ENCODE peak calls at places on chromosomes 1 and 21, in nine cellular contexts. N is adrenal gland; E is NCI-H1048; M is CD4-positive, alpha-beta memory T cell; L is heart right ventricle; O is skeletal muscle cell; K is stimulated activated CD4-positive, alpha-beta T cell treated with anti-CD3 and anti-CD28 coated beads, Interleukin-12 subunit alpha, Interleukin-12 subunit beta, amount 100 ng/mL, for 4 hours; G is MM.1S; X is AG20443. H is an unnamed sample.

GRCh38 chr1:177310326-177310725 is 139.6 kb downstream of the BRINP2 start:
- DNase-seq in N (no peak), E (no peak), M (no peak), L (no peak), O (peak; percentile 66), K (no peak), G (no peak), X (no peak), H (no peak)

GRCh38 chr21:41187537-41188025 is 19.6 kb downstream of the BACE2 start:
- DNase-seq in N (no peak), E (no peak), M (no peak), L (no peak), O (no peak), K (no peak), G (no peak), X (no peak), H (no peak)

GRCh38 chr1:224082146-224082545 is 31.8 kb upstream of the FBXO28 start:
- DNase-seq in N (no peak), E (no peak), M (no peak), L (no peak), O (peak; percentile 29), K (no peak), G (no peak), X (no peak), H (no peak)

GRCh38 chr1:94095112-94095637 is 25.8 kb downstream of the ABCA4 start:
- DNase-seq in N (peak; percentile 39), E (no peak), M (no peak), L (peak; percentile 87), O (peak; percentile 91), K (no peak), G (no peak), X (peak; percentile 88), H (peak; percentile 91)

GRCh38 chr1:175314300-175314699 is 121.7 kb upstream of the KIAA0040 start:
- DNase-seq in N (peak; percentile 13), E (no peak), M (no peak), L (no peak), O (no peak), K (no peak), G (no peak), X (no peak), H (no peak)

GRCh38 chr1:235648954-235649721 is 446 bp downstream of the GNG4 start:
- DNase-seq in N (peak; percentile 67), E (peak; percentile 45), M (peak; percentile 67), L (peak; percentile 46), O (no peak), K (peak; percentile 48), G (peak; percentile 19), X (peak; percentile 87), H (peak; percentile 48)

GRCh38 chr1:246805135-246805716 is 81.0 kb downstream of the SCCPDH start:
- DNase-seq in N (no peak), E (no peak), M (no peak), L (no peak), O (no peak), K (no peak), G (no peak), X (no peak), H (no peak)

GRCh38 chr1:98824724-98825123 is 163.2 kb downstream of the SNX7 start:
- DNase-seq in N (no peak), E (no peak), M (no peak), L (no peak), O (no peak), K (no peak), G (no peak), X (no peak), H (no peak)

GRCh38 chr1:4203501-4203900 is 303.4 kb upstream of the C1orf174 start:
- DNase-seq in N (no peak), E (no peak), M (no peak), L (no peak), O (no peak), K (no peak), G (no peak), X (no peak), H (no peak)

GRCh38 chr1:183653468-183653794 is 315 bp upstream of the APOBEC4 start:
- DNase-seq in N (no peak), E (no peak), M (no peak), L (no peak), O (no peak), K (no peak), G (no peak), X (no peak), H (no peak)

GRCh38 chr21:42232176-42232825 is 13.4 kb downstream of the ABCG1 start:
- DNase-seq in N (no peak), E (no peak), M (no peak), L (no peak), O (no peak), K (no peak), G (no peak), X (no peak), H (peak; percentile 51)

GRCh38 chr1:208222376-208223110 is 21.6 kb downstream of the PLXNA2 start:
- DNase-seq in N (no peak), E (no peak), M (no peak), L (no peak), O (no peak), K (no peak), G (no peak), X (no peak), H (no peak)

GRCh38 chr1:220761688-220762427 is 13.7 kb downstream of the MTARC2 start:
- DNase-seq in N (no peak), E (no peak), M (no peak), L (no peak), O (no peak), K (no peak), G (no peak), X (no peak), H (no peak)

GRCh38 chr1:234886081-234886874 is 242.4 kb downstream of the TOMM20 start:
- DNase-seq in N (peak; percentile 78), E (no peak), M (no peak), L (no peak), O (no peak), K (no peak), G (no peak), X (no peak), H (peak; percentile 77)

GRCh38 chr1:162118063-162118462 is 48.6 kb downstream of the NOS1AP start:
- DNase-seq in N (no peak), E (no peak), M (no peak), L (no peak), O (no peak), K (no peak), G (no peak), X (no peak), H (no peak)

GRCh38 chr1:110485725-110486124 is 33.2 kb downstream of the KCNA10 start:
- DNase-seq in N (no peak), E (no peak), M (no peak), L (peak; percentile 15), O (no peak), K (no peak), G (no peak), X (no peak), H (no peak)

GRCh38 chr1:82260051-82260450 is 459.3 kb downstream of the ADGRL2 start:
- DNase-seq in N (no peak), E (no peak), M (no peak), L (no peak), O (no peak), K (no peak), G (no peak), X (no peak), H (no peak)

GRCh38 chr1:26723013-26723991 is 27.5 kb downstream of the ARID1A start:
- DNase-seq in N (peak; percentile 92), E (peak; percentile 65), M (peak; percentile 33), L (peak; percentile 95), O (peak; percentile 95), K (peak; percentile 17), G (peak; percentile 26), X (peak; percentile 95), H (peak; percentile 77)

GRCh38 chr1:160954158-160955104 is at the start of gene ITLN2:
- DNase-seq in N (peak; percentile 17), E (no peak), M (peak; percentile 39), L (no peak), O (no peak), K (peak; percentile 33), G (peak; percentile 78), X (peak; percentile 53), H (no peak)

GRCh38 chr1:39501666-39502065 is 10.2 kb downstream of the BMP8A start:
- DNase-seq in N (peak; percentile 70), E (no peak), M (no peak), L (no peak), O (peak; percentile 35), K (no peak), G (no peak), X (peak; percentile 31), H (no peak)

GRCh38 chr21:34185051-34185750 is 111.8 kb downstream of the MRPS6 start:
- DNase-seq in N (no peak), E (no peak), M (no peak), L (no peak), O (no peak), K (no peak), G (no peak), X (no peak), H (no peak)

GRCh38 chr1:178408869-178409268 is 87.9 kb downstream of the CLEC20A start:
- DNase-seq in N (no peak), E (no peak), M (no peak), L (no peak), O (no peak), K (no peak), G (no peak), X (no peak), H (no peak)